ENCODE peak calls at places on chromosome 1, in nine cellular contexts. One of them, this sample, is unnamed.

GRCh38 chr1:112264010-112264409 is 132.0 kb upstream of the CTTNBP2NL start:
- DNase-seq in HEK293T: no peak
- DNase-seq in GM12892: no peak
- DNase-seq in M059J: no peak
- DNase-seq in kidney glomerular epithelial cell: no peak
- DNase-seq in amniotic stem cell: no peak
- DNase-seq in Caki2: no peak
- DNase-seq in CD4-positive, alpha-beta memory T cell: no peak
- DNase-seq in myocyte: no peak
- DNase-seq in this sample: no peak

GRCh38 chr1:154741747-154742495 is 128.2 kb downstream of the KCNN3 start:
- DNase-seq in HEK293T: no peak
- DNase-seq in GM12892: no peak
- DNase-seq in M059J: no peak
- DNase-seq in kidney glomerular epithelial cell: no peak
- DNase-seq in amniotic stem cell: no peak
- DNase-seq in Caki2: no peak
- DNase-seq in CD4-positive, alpha-beta memory T cell: no peak
- DNase-seq in myocyte: no peak
- DNase-seq in this sample: no peak

GRCh38 chr1:246724725-246725095 is 501 bp downstream of the SCCPDH start:
- DNase-seq in HEK293T: peak; percentile 20
- DNase-seq in GM12892: peak; percentile 18
- DNase-seq in M059J: peak; percentile 45
- DNase-seq in kidney glomerular epithelial cell: peak; percentile 47
- DNase-seq in amniotic stem cell: no peak
- DNase-seq in Caki2: peak; percentile 78
- DNase-seq in CD4-positive, alpha-beta memory T cell: no peak
- DNase-seq in myocyte: peak; percentile 79
- DNase-seq in this sample: peak; percentile 70

GRCh38 chr1:27575861-27576331 is 28.0 kb downstream of the AHDC1 start:
- DNase-seq in HEK293T: peak; percentile 53
- DNase-seq in GM12892: peak; percentile 67
- DNase-seq in M059J: no peak
- DNase-seq in kidney glomerular epithelial cell: no peak
- DNase-seq in amniotic stem cell: no peak
- DNase-seq in Caki2: no peak
- DNase-seq in CD4-positive, alpha-beta memory T cell: no peak
- DNase-seq in myocyte: peak; percentile 79
- DNase-seq in this sample: peak; percentile 47

GRCh38 chr1:86821956-86822355 is 92.0 kb downstream of the SELENOF start:
- DNase-seq in HEK293T: no peak
- DNase-seq in GM12892: no peak
- DNase-seq in M059J: no peak
- DNase-seq in kidney glomerular epithelial cell: no peak
- DNase-seq in amniotic stem cell: no peak
- DNase-seq in Caki2: no peak
- DNase-seq in CD4-positive, alpha-beta memory T cell: no peak
- DNase-seq in myocyte: no peak
- DNase-seq in this sample: no peak

GRCh38 chr1:27045973-27046558 is 33.4 kb upstream of the TENT5B start:
- DNase-seq in HEK293T: peak; percentile 82
- DNase-seq in GM12892: peak; percentile 52
- DNase-seq in M059J: peak; percentile 76
- DNase-seq in kidney glomerular epithelial cell: peak; percentile 48
- DNase-seq in amniotic stem cell: no peak
- DNase-seq in Caki2: peak; percentile 51
- DNase-seq in CD4-positive, alpha-beta memory T cell: peak; percentile 54
- DNase-seq in myocyte: peak; percentile 69
- DNase-seq in this sample: peak; percentile 56

GRCh38 chr1:82227696-82228095 is 427.0 kb downstream of the ADGRL2 start:
- DNase-seq in HEK293T: no peak
- DNase-seq in GM12892: no peak
- DNase-seq in M059J: no peak
- DNase-seq in kidney glomerular epithelial cell: no peak
- DNase-seq in amniotic stem cell: no peak
- DNase-seq in Caki2: no peak
- DNase-seq in CD4-positive, alpha-beta memory T cell: no peak
- DNase-seq in myocyte: peak; percentile 18
- DNase-seq in this sample: no peak

GRCh38 chr1:58741689-58742553 is 41.9 kb downstream of the JUN start:
- DNase-seq in HEK293T: no peak
- DNase-seq in GM12892: no peak
- DNase-seq in M059J: no peak
- DNase-seq in kidney glomerular epithelial cell: no peak
- DNase-seq in amniotic stem cell: no peak
- DNase-seq in Caki2: no peak
- DNase-seq in CD4-positive, alpha-beta memory T cell: no peak
- DNase-seq in myocyte: no peak
- DNase-seq in this sample: no peak

GRCh38 chr1:1308756-1309524 is 543 bp downstream of the PUSL1 start:
- DNase-seq in HEK293T: no peak
- DNase-seq in GM12892: no peak
- DNase-seq in M059J: no peak
- DNase-seq in kidney glomerular epithelial cell: no peak
- DNase-seq in amniotic stem cell: no peak
- DNase-seq in Caki2: no peak
- DNase-seq in CD4-positive, alpha-beta memory T cell: no peak
- DNase-seq in myocyte: no peak
- DNase-seq in this sample: no peak

This sample was measured in NCI-H2227 treated with DMSO at 0.1 percent for 48 hours.